ENCODE peak calls at places on chromosomes 11 and 22, in seven cellular contexts. Z, I, A, T, X, C and E are unnamed samples.

GRCh38 chr22:50220603-50221409 is 20.0 kb downstream of the SELENOO start:
- DNase-seq in Z (no peak), X (no peak), C (no peak), T (no peak), A (no peak), I (no peak), E (no peak)

GRCh38 chr22:19139001-19139356 is 5.5 kb downstream of the ESS2 start:
- DNase-seq in A (no peak), C (no peak), X (no peak), Z (no peak), I (no peak), T (no peak), E (no peak)

GRCh38 chr22:23278883-23279675 is 98.8 kb downstream of the BCR start:
- DNase-seq in A (peak), T (peak), C (peak), I (peak), Z (peak), X (no peak), E (no peak)

GRCh38 chr11:123413636-123414035 is 16.4 kb upstream of the GRAMD1B start:
- DNase-seq in C (no peak), I (no peak), X (no peak), A (peak), Z (no peak), T (no peak), E (no peak)

GRCh38 chr11:1028616-1029015 is 7.9 kb downstream of the MUC6 start:
- DNase-seq in X (no peak), I (no peak), C (no peak), Z (no peak), A (no peak), T (no peak), E (no peak)

GRCh38 chr11:44566952-44567875 is 1.8 kb downstream of the CD82 start:
- DNase-seq in X (no peak), T (no peak), I (no peak), Z (no peak), C (no peak), A (peak), E (no peak)

GRCh38 chr11:118079507-118079906 is 2.6 kb downstream of the TMPRSS4 start:
- DNase-seq in X (no peak), A (no peak), Z (no peak), T (peak), I (no peak), C (peak), E (no peak)

GRCh38 chr11:118476676-118477075 is 40.4 kb downstream of the KMT2A start:
- DNase-seq in I (no peak), T (no peak), Z (no peak), A (no peak), C (no peak), X (no peak), E (no peak)

GRCh38 chr22:29216873-29217666 is 11.4 kb downstream of the EMID1 start:
- DNase-seq in A (peak), T (peak), C (peak), Z (peak), X (no peak), I (no peak), E (no peak)

GRCh38 chr11:116502641-116503061 is 270.1 kb downstream of the BUD13 start:
- DNase-seq in C (no peak), X (peak), T (no peak), A (no peak), Z (no peak), I (no peak), E (no peak)